ENCODE peak calls at places on chromosomes 7 and 10, in four cellular contexts. One of them, this sample, is unnamed.

GRCh38 chr10:8331896-8332729 is 277.6 kb downstream of the GATA3 start:
- DNase-seq in cardiac muscle cell: peak
- DNase-seq in cardiac fibroblast: peak
- DNase-seq in H7: peak
- DNase-seq in this sample: no peak

GRCh38 chr7:368651-369475 is 78.9 kb downstream of the FOXL3 start:
- DNase-seq in cardiac muscle cell: no peak
- DNase-seq in cardiac fibroblast: no peak
- DNase-seq in H7: peak
- DNase-seq in this sample: no peak

GRCh38 chr10:71576842-71577241 is 142.7 kb downstream of the C10orf105 start:
- DNase-seq in cardiac muscle cell: no peak
- DNase-seq in cardiac fibroblast: no peak
- DNase-seq in H7: no peak
- DNase-seq in this sample: no peak

GRCh38 chr7:8295638-8296361 is 33.8 kb upstream of the ICA1 start:
- DNase-seq in cardiac muscle cell: peak
- DNase-seq in cardiac fibroblast: peak
- DNase-seq in H7: peak
- DNase-seq in this sample: peak

GRCh38 chr10:124612611-124613498 is 131.3 kb downstream of the FAM53B start:
- DNase-seq in cardiac muscle cell: peak
- DNase-seq in cardiac fibroblast: peak
- DNase-seq in H7: peak
- DNase-seq in this sample: peak

GRCh38 chr10:103557455-103557854 is 64.0 kb downstream of the NEURL1 start:
- DNase-seq in cardiac muscle cell: no peak
- DNase-seq in cardiac fibroblast: no peak
- DNase-seq in H7: no peak
- DNase-seq in this sample: no peak

GRCh38 chr7:77269360-77270075 is 69.9 kb upstream of the FGL2 start:
- DNase-seq in cardiac muscle cell: peak
- DNase-seq in cardiac fibroblast: no peak
- DNase-seq in H7: no peak
- DNase-seq in this sample: no peak

GRCh38 chr10:43679509-43679908 is 30.8 kb upstream of the ZNF32 start:
- DNase-seq in cardiac muscle cell: peak
- DNase-seq in cardiac fibroblast: no peak
- DNase-seq in H7: no peak
- DNase-seq in this sample: no peak

GRCh38 chr10:75399461-75400162 is 2.0 kb downstream of the ZNF503 start:
- DNase-seq in cardiac muscle cell: peak
- DNase-seq in cardiac fibroblast: peak
- DNase-seq in H7: peak
- DNase-seq in this sample: peak

GRCh38 chr10:124717911-124718734 is 26.1 kb downstream of the FAM53B start:
- DNase-seq in cardiac muscle cell: no peak
- DNase-seq in cardiac fibroblast: no peak
- DNase-seq in H7: no peak
- DNase-seq in this sample: peak

GRCh38 chr7:55524558-55525310 is 47.6 kb downstream of the VOPP1 start:
- DNase-seq in cardiac muscle cell: no peak
- DNase-seq in cardiac fibroblast: no peak
- DNase-seq in H7: no peak
- DNase-seq in this sample: no peak

GRCh38 chr7:138900040-138900828 is 81.0 kb downstream of the KIAA1549 start:
- DNase-seq in cardiac muscle cell: peak
- DNase-seq in cardiac fibroblast: no peak
- DNase-seq in H7: no peak
- DNase-seq in this sample: no peak

GRCh38 chr10:109678857-109679256 is 244.5 kb downstream of the XPNPEP1 start:
- DNase-seq in cardiac muscle cell: no peak
- DNase-seq in cardiac fibroblast: no peak
- DNase-seq in H7: no peak
- DNase-seq in this sample: no peak

GRCh38 chr7:40641717-40642116 is 506.9 kb downstream of the SUGCT start:
- DNase-seq in cardiac muscle cell: no peak
- DNase-seq in cardiac fibroblast: no peak
- DNase-seq in H7: no peak
- DNase-seq in this sample: no peak

GRCh38 chr10:127424594-127425264 is 124.4 kb upstream of the NPS start:
- DNase-seq in cardiac muscle cell: peak
- DNase-seq in cardiac fibroblast: no peak
- DNase-seq in H7: no peak
- DNase-seq in this sample: no peak

GRCh38 chr10:78218833-78219490 is 185.3 kb downstream of the RPS24 start:
- DNase-seq in cardiac muscle cell: no peak
- DNase-seq in cardiac fibroblast: no peak
- DNase-seq in H7: no peak
- DNase-seq in this sample: no peak

GRCh38 chr10:47013469-47014169 is 102.4 kb downstream of the PTPN20 start:
- DNase-seq in cardiac muscle cell: no peak
- DNase-seq in cardiac fibroblast: no peak
- DNase-seq in H7: peak
- DNase-seq in this sample: no peak

GRCh38 chr7:5713124-5713912 is 68.1 kb downstream of the RNF216 start:
- DNase-seq in cardiac muscle cell: no peak
- DNase-seq in cardiac fibroblast: no peak
- DNase-seq in H7: no peak
- DNase-seq in this sample: no peak

GRCh38 chr7:70700055-70700934 is 431.6 kb upstream of the GALNT17 start:
- DNase-seq in cardiac muscle cell: no peak
- DNase-seq in cardiac fibroblast: no peak
- DNase-seq in H7: peak
- DNase-seq in this sample: no peak

GRCh38 chr10:79264942-79265341 is 82.3 kb upstream of the PPIF start:
- DNase-seq in cardiac muscle cell: no peak
- DNase-seq in cardiac fibroblast: peak
- DNase-seq in H7: peak
- DNase-seq in this sample: no peak

GRCh38 chr7:14974688-14975087 is 72.1 kb upstream of the DGKB start:
- DNase-seq in cardiac muscle cell: no peak
- DNase-seq in cardiac fibroblast: no peak
- DNase-seq in H7: no peak
- DNase-seq in this sample: no peak

GRCh38 chr10:6074489-6075301 is 12.5 kb upstream of the IL2RA start:
- DNase-seq in cardiac muscle cell: peak
- DNase-seq in cardiac fibroblast: no peak
- DNase-seq in H7: no peak
- DNase-seq in this sample: no peak

GRCh38 chr7:106583133-106583532 is 77.8 kb downstream of the CCDC71L start:
- DNase-seq in cardiac muscle cell: peak
- DNase-seq in cardiac fibroblast: peak
- DNase-seq in H7: no peak
- DNase-seq in this sample: no peak

GRCh38 chr10:132920101-132920925 is 22.1 kb downstream of the CFAP46 start:
- DNase-seq in cardiac muscle cell: no peak
- DNase-seq in cardiac fibroblast: no peak
- DNase-seq in H7: no peak
- DNase-seq in this sample: no peak

GRCh38 chr7:17153571-17153970 is 144.9 kb upstream of the AHR start:
- DNase-seq in cardiac muscle cell: no peak
- DNase-seq in cardiac fibroblast: peak
- DNase-seq in H7: no peak
- DNase-seq in this sample: no peak

GRCh38 chr7:22885824-22886255 is 63.2 kb upstream of the TOMM7 start:
- DNase-seq in cardiac muscle cell: no peak
- DNase-seq in cardiac fibroblast: peak
- DNase-seq in H7: no peak
- DNase-seq in this sample: no peak

GRCh38 chr7:142440219-142441073 is 182.6 kb upstream of the PRSS58 start:
- DNase-seq in cardiac muscle cell: peak
- DNase-seq in cardiac fibroblast: peak
- DNase-seq in H7: no peak
- DNase-seq in this sample: no peak

DNA sequence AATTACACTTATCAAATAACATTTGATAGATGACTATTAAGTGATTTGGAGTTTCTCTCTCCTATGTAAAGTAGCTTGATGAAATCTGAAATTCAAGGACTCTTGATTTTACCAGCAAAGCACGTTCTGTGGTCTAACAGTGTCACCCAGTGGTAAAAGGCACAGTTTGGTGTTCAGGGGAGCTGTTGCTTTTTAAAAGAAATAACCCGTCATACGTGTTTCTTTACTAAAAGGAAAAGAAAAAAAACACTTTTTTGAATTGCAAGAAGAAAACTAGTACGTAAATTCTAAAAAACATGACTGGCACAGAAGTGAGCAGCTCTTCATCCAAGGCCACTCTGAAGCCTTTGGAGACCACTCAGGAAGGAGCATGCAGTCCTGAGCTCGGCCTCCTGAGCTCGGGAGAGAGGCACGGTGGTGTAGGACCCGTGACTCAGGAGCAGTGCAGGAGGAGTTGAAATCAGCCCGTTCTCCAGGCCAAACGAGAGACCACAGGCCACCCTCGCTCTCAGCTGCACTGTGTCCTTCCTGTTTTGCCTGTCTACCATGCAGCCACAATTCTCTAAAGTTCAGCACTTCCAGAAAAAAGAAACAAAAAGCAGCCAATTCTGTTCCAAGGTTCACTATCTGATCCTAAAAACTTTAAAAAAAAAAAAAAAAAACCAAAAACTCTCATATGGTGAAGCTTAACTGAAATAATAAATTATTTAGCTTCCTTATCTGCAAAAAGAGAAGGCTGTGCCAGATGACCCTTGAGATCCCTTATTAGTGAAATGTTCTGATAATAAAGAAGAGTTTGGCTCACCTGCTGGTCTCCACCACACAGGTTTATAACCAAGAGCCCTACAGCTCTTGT is 212.6 kb upstream of the FRMD4A start:
- DNase-seq in cardiac muscle cell: peak
- DNase-seq in cardiac fibroblast: peak
- DNase-seq in H7: no peak
- DNase-seq in this sample: no peak
- H3K4me3 ChIP-seq in cardiac muscle cell: no peak
- H3K4me3 ChIP-seq in cardiac fibroblast: no peak
- H3K4me3 ChIP-seq in H7: no peak
- H3K4me3 ChIP-seq in this sample: no peak

GRCh38 chr10:49534670-49535381 is 4.1 kb downstream of the ERCC6 start:
- DNase-seq in cardiac muscle cell: peak
- DNase-seq in cardiac fibroblast: peak
- DNase-seq in H7: no peak
- DNase-seq in this sample: no peak
- H3K4me3 ChIP-seq in cardiac muscle cell: no peak
- H3K4me3 ChIP-seq in cardiac fibroblast: no peak
- H3K4me3 ChIP-seq in H7: no peak
- H3K4me3 ChIP-seq in this sample: no peak

DNA sequence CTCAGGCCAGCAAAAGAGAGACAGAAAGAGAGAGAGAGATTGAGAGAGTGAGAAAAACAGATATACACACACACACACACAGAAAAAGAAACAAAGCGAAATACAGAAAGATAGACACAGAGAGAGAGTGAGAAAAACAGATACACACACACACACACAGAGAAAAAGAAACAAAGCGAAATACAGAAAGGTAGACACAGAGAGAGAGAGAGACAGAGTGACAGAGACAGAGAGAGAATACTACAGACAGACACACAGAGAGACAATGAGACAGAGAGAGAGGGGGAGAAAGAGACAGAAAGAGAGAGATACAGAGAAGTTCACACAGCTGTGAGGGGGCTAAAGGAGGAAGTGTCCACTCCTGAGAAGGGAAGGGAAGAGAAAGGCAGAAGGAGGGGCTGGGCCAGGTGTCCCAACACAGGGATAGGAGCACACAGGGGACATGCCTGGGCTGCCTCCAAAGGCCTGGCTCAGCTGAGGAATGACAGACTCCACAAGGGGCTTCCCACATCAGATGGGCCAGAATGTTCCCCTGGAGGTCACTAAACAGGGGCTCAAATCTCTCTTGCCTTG is 4.3 kb downstream of the GCK start:
- DNase-seq in cardiac muscle cell: no peak
- DNase-seq in cardiac fibroblast: no peak
- DNase-seq in H7: peak
- DNase-seq in this sample: no peak
- H3K4me3 ChIP-seq in cardiac muscle cell: no peak
- H3K4me3 ChIP-seq in cardiac fibroblast: no peak
- H3K4me3 ChIP-seq in H7: no peak
- H3K4me3 ChIP-seq in this sample: no peak

DNA sequence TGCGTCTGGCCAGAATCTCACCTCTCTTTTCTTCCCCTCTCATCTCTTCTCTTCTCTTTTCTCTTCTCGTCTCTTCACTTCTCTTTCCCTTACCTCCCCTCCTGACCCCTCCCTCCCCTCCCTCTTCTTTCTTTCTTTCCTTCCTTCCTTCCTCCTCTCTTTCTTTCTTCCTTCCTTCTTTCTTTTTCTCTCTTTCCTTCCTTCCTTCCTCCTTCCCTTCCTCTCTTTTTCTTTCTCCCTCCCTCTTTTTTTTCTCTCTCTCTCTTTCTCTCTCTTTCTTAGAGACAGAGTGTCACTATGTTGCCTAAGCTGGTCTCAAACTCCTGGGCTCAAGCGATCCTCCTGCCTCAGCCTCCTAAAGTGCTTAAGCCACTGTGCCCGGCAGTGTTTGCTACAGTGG is 4.6 kb upstream of the GTF2IRD1 start:
- DNase-seq in cardiac muscle cell: no peak
- DNase-seq in cardiac fibroblast: no peak
- DNase-seq in H7: no peak
- DNase-seq in this sample: no peak
- H3K4me3 ChIP-seq in cardiac muscle cell: no peak
- H3K4me3 ChIP-seq in cardiac fibroblast: no peak
- H3K4me3 ChIP-seq in H7: no peak
- H3K4me3 ChIP-seq in this sample: no peak